ENCODE peak calls at places on chromosomes 3 and 15, in nine cellular contexts. W is EL, J is pancreas, M is RPMI7951, K is mucosa of gallbladder, G is HuH-7.5, L is psoas muscle, I is HL-60, S is right lobe of liver. V is an unnamed sample.

GRCh38 chr15:43052860-43053259 is 53.0 kb downstream of the UBR1 start:
- DNase-seq in W (no peak), J (no peak), M (no peak), K (no peak), G (no peak), L (no peak), I (no peak), S (no peak), V (no peak)

GRCh38 chr3:12512534-12513101 is 28.3 kb downstream of the TSEN2 start:
- DNase-seq in W (no peak), J (no peak), M (no peak), K (no peak), G (no peak), L (no peak), I (no peak), S (no peak), V (no peak)

GRCh38 chr3:60107275-60107674 is 1057.5 kb upstream of the CFAP20DC start:
- DNase-seq in W (no peak), J (no peak), M (no peak), K (no peak), G (no peak), L (no peak), I (no peak), S (no peak), V (no peak)

GRCh38 chr3:51814034-51814433 is 35.0 kb upstream of the IQCF6 start:
- DNase-seq in W (no peak), J (no peak), M (no peak), K (no peak), G (no peak), L (no peak), I (no peak), S (no peak), V (no peak)

GRCh38 chr3:108493862-108494261 is 16.5 kb downstream of the MYH15 start:
- DNase-seq in W (peak; percentile 13), J (peak; percentile 16), M (peak; percentile 32), K (no peak), G (peak; percentile 6), L (no peak), I (no peak), S (no peak), V (no peak)

GRCh38 chr3:45730409-45731154 is 41.4 kb downstream of the SACM1L start:
- DNase-seq in W (no peak), J (no peak), M (no peak), K (no peak), G (no peak), L (no peak), I (no peak), S (no peak), V (peak; percentile 10)

GRCh38 chr3:151724846-151725562 is 8.7 kb upstream of the AADACL2 start:
- DNase-seq in W (peak; percentile 14), J (no peak), M (peak; percentile 86), K (no peak), G (no peak), L (no peak), I (no peak), S (no peak), V (no peak)

GRCh38 chr3:12796171-12797123 is at the start of gene CAND2:
- DNase-seq in W (peak; percentile 57), J (peak; percentile 43), M (peak; percentile 13), K (peak; percentile 51), G (no peak), L (peak; percentile 90), I (no peak), S (peak; percentile 32), V (peak; percentile 26)

GRCh38 chr15:62928242-62928995 is 114.1 kb upstream of the TPM1 start:
- DNase-seq in W (peak; percentile 95), J (no peak), M (peak; percentile 100), K (no peak), G (no peak), L (no peak), I (no peak), S (peak; percentile 32), V (no peak)

GRCh38 chr3:126540946-126541627 is 17.1 kb downstream of the CHST13 start:
- DNase-seq in W (no peak), J (peak; percentile 1), M (no peak), K (no peak), G (peak; percentile 3), L (peak; percentile 33), I (no peak), S (peak; percentile 19), V (no peak)

V was measured in pons.